ENCODE peak calls at places on chromosomes 3 and 15, in seven cellular contexts. One of them, this sample, is unnamed.

GRCh38 chr3:128453521-128454309 is 13.0 kb downstream of the DNAJB8 start:
- DNase-seq in lower lobe of right lung: no peak
- DNase-seq in body of pancreas: no peak
- DNase-seq in endodermal cell: no peak
- DNase-seq in choroid plexus epithelial cell: no peak
- DNase-seq in Peyer's patch: no peak
- DNase-seq in fibroblast of mammary gland: no peak
- DNase-seq in this sample: no peak

GRCh38 chr3:111926266-111926676 is 52.6 kb upstream of the ABHD10 start:
- DNase-seq in lower lobe of right lung: no peak
- DNase-seq in body of pancreas: no peak
- DNase-seq in endodermal cell: no peak
- DNase-seq in choroid plexus epithelial cell: no peak
- DNase-seq in Peyer's patch: no peak
- DNase-seq in fibroblast of mammary gland: no peak
- DNase-seq in this sample: no peak

GRCh38 chr3:129746629-129747028 is 140.2 kb upstream of the PLXND1 start:
- DNase-seq in lower lobe of right lung: no peak
- DNase-seq in body of pancreas: no peak
- DNase-seq in endodermal cell: no peak
- DNase-seq in choroid plexus epithelial cell: peak; percentile 11
- DNase-seq in Peyer's patch: no peak
- DNase-seq in fibroblast of mammary gland: no peak
- DNase-seq in this sample: no peak

GRCh38 chr3:193836511-193836910 is 243.5 kb downstream of the OPA1 start:
- DNase-seq in lower lobe of right lung: no peak
- DNase-seq in body of pancreas: no peak
- DNase-seq in endodermal cell: no peak
- DNase-seq in choroid plexus epithelial cell: no peak
- DNase-seq in Peyer's patch: no peak
- DNase-seq in fibroblast of mammary gland: no peak
- DNase-seq in this sample: peak; percentile 0

GRCh38 chr3:190504354-190505125 is 9.3 kb upstream of the IL1RAP start:
- DNase-seq in lower lobe of right lung: no peak
- DNase-seq in body of pancreas: no peak
- DNase-seq in endodermal cell: no peak
- DNase-seq in choroid plexus epithelial cell: peak; percentile 26
- DNase-seq in Peyer's patch: no peak
- DNase-seq in fibroblast of mammary gland: peak; percentile 40
- DNase-seq in this sample: no peak

GRCh38 chr3:4850928-4851265 is 128.3 kb upstream of the BHLHE40 start:
- DNase-seq in lower lobe of right lung: no peak
- DNase-seq in body of pancreas: no peak
- DNase-seq in endodermal cell: no peak
- DNase-seq in choroid plexus epithelial cell: no peak
- DNase-seq in Peyer's patch: no peak
- DNase-seq in fibroblast of mammary gland: no peak
- DNase-seq in this sample: no peak

GRCh38 chr3:185330644-185331043 is 32.3 kb upstream of the MAP3K13 start:
- DNase-seq in lower lobe of right lung: no peak
- DNase-seq in body of pancreas: no peak
- DNase-seq in endodermal cell: no peak
- DNase-seq in choroid plexus epithelial cell: no peak
- DNase-seq in Peyer's patch: no peak
- DNase-seq in fibroblast of mammary gland: no peak
- DNase-seq in this sample: no peak

GRCh38 chr3:13621381-13622221 is 72.7 kb downstream of the FBLN2 start:
- DNase-seq in lower lobe of right lung: no peak
- DNase-seq in body of pancreas: no peak
- DNase-seq in endodermal cell: no peak
- DNase-seq in choroid plexus epithelial cell: no peak
- DNase-seq in Peyer's patch: no peak
- DNase-seq in fibroblast of mammary gland: no peak
- DNase-seq in this sample: no peak

GRCh38 chr3:172138031-172138538 is 98.7 kb downstream of the FNDC3B start:
- DNase-seq in lower lobe of right lung: no peak
- DNase-seq in body of pancreas: no peak
- DNase-seq in endodermal cell: peak; percentile 55
- DNase-seq in choroid plexus epithelial cell: peak; percentile 57
- DNase-seq in Peyer's patch: no peak
- DNase-seq in fibroblast of mammary gland: no peak
- DNase-seq in this sample: no peak

GRCh38 chr3:128482175-128482856 is 10.7 kb downstream of the GATA2 start:
- DNase-seq in lower lobe of right lung: peak; percentile 34
- DNase-seq in body of pancreas: no peak
- DNase-seq in endodermal cell: peak; percentile 66
- DNase-seq in choroid plexus epithelial cell: no peak
- DNase-seq in Peyer's patch: no peak
- DNase-seq in fibroblast of mammary gland: no peak
- DNase-seq in this sample: no peak

GRCh38 chr3:45205126-45205525 is 21.0 kb downstream of the TMEM158 start:
- DNase-seq in lower lobe of right lung: no peak
- DNase-seq in body of pancreas: no peak
- DNase-seq in endodermal cell: no peak
- DNase-seq in choroid plexus epithelial cell: peak; percentile 40
- DNase-seq in Peyer's patch: no peak
- DNase-seq in fibroblast of mammary gland: no peak
- DNase-seq in this sample: no peak

GRCh38 chr3:12471228-12471627 is 13.1 kb upstream of the TSEN2 start:
- DNase-seq in lower lobe of right lung: no peak
- DNase-seq in body of pancreas: no peak
- DNase-seq in endodermal cell: peak; percentile 62
- DNase-seq in choroid plexus epithelial cell: no peak
- DNase-seq in Peyer's patch: peak; percentile 58
- DNase-seq in fibroblast of mammary gland: no peak
- DNase-seq in this sample: peak; percentile 69

GRCh38 chr3:135706758-135707375 is 258.7 kb upstream of the PPP2R3A start:
- DNase-seq in lower lobe of right lung: no peak
- DNase-seq in body of pancreas: no peak
- DNase-seq in endodermal cell: no peak
- DNase-seq in choroid plexus epithelial cell: no peak
- DNase-seq in Peyer's patch: no peak
- DNase-seq in fibroblast of mammary gland: no peak
- DNase-seq in this sample: no peak

GRCh38 chr15:95715919-95716318 is 614.6 kb upstream of the NR2F2 start:
- DNase-seq in lower lobe of right lung: no peak
- DNase-seq in body of pancreas: no peak
- DNase-seq in endodermal cell: no peak
- DNase-seq in choroid plexus epithelial cell: no peak
- DNase-seq in Peyer's patch: no peak
- DNase-seq in fibroblast of mammary gland: no peak
- DNase-seq in this sample: no peak

GRCh38 chr15:62769604-62770003 is 272.9 kb upstream of the TPM1 start:
- DNase-seq in lower lobe of right lung: no peak
- DNase-seq in body of pancreas: no peak
- DNase-seq in endodermal cell: no peak
- DNase-seq in choroid plexus epithelial cell: peak; percentile 66
- DNase-seq in Peyer's patch: no peak
- DNase-seq in fibroblast of mammary gland: peak; percentile 87
- DNase-seq in this sample: no peak

GRCh38 chr3:161372321-161373260 is 1.3 kb upstream of the SPTSSB start:
- DNase-seq in lower lobe of right lung: peak; percentile 37
- DNase-seq in body of pancreas: peak; percentile 13
- DNase-seq in endodermal cell: peak; percentile 81
- DNase-seq in choroid plexus epithelial cell: peak; percentile 15
- DNase-seq in Peyer's patch: peak; percentile 49
- DNase-seq in fibroblast of mammary gland: no peak
- DNase-seq in this sample: peak; percentile 14

GRCh38 chr3:63977893-63978292 is 45.4 kb downstream of the PSMD6 start:
- DNase-seq in lower lobe of right lung: no peak
- DNase-seq in body of pancreas: no peak
- DNase-seq in endodermal cell: no peak
- DNase-seq in choroid plexus epithelial cell: no peak
- DNase-seq in Peyer's patch: no peak
- DNase-seq in fibroblast of mammary gland: peak; percentile 42
- DNase-seq in this sample: no peak

GRCh38 chr3:71543371-71544016 is 40.0 kb downstream of the FOXP1 start:
- DNase-seq in lower lobe of right lung: no peak
- DNase-seq in body of pancreas: no peak
- DNase-seq in endodermal cell: no peak
- DNase-seq in choroid plexus epithelial cell: no peak
- DNase-seq in Peyer's patch: no peak
- DNase-seq in fibroblast of mammary gland: no peak
- DNase-seq in this sample: no peak

GRCh38 chr15:35764661-35765519 is 218.9 kb upstream of the DPH6 start:
- DNase-seq in lower lobe of right lung: no peak
- DNase-seq in body of pancreas: no peak
- DNase-seq in endodermal cell: no peak
- DNase-seq in choroid plexus epithelial cell: no peak
- DNase-seq in Peyer's patch: no peak
- DNase-seq in fibroblast of mammary gland: no peak
- DNase-seq in this sample: no peak

GRCh38 chr3:354433-354832 is 157.9 kb downstream of the CHL1 start:
- DNase-seq in lower lobe of right lung: no peak
- DNase-seq in body of pancreas: peak; percentile 35
- DNase-seq in endodermal cell: peak; percentile 83
- DNase-seq in choroid plexus epithelial cell: peak; percentile 47
- DNase-seq in Peyer's patch: no peak
- DNase-seq in fibroblast of mammary gland: peak; percentile 65
- DNase-seq in this sample: peak; percentile 60

GRCh38 chr3:64685331-64685799 is 2.4 kb downstream of the ADAMTS9 start:
- DNase-seq in lower lobe of right lung: peak; percentile 56
- DNase-seq in body of pancreas: peak; percentile 25
- DNase-seq in endodermal cell: no peak
- DNase-seq in choroid plexus epithelial cell: peak; percentile 66
- DNase-seq in Peyer's patch: no peak
- DNase-seq in fibroblast of mammary gland: peak; percentile 71
- DNase-seq in this sample: peak; percentile 41

GRCh38 chr15:61032600-61033286 is 196.4 kb downstream of the RORA start:
- DNase-seq in lower lobe of right lung: no peak
- DNase-seq in body of pancreas: peak; percentile 13
- DNase-seq in endodermal cell: no peak
- DNase-seq in choroid plexus epithelial cell: no peak
- DNase-seq in Peyer's patch: no peak
- DNase-seq in fibroblast of mammary gland: no peak
- DNase-seq in this sample: peak; percentile 67

GRCh38 chr3:107413264-107413663 is 36.0 kb downstream of the CCDC54 start:
- DNase-seq in lower lobe of right lung: no peak
- DNase-seq in body of pancreas: no peak
- DNase-seq in endodermal cell: no peak
- DNase-seq in choroid plexus epithelial cell: no peak
- DNase-seq in Peyer's patch: no peak
- DNase-seq in fibroblast of mammary gland: no peak
- DNase-seq in this sample: no peak

GRCh38 chr3:54541369-54541768 is 386.5 kb downstream of the LRTM1 start:
- DNase-seq in lower lobe of right lung: no peak
- DNase-seq in body of pancreas: no peak
- DNase-seq in endodermal cell: no peak
- DNase-seq in choroid plexus epithelial cell: no peak
- DNase-seq in Peyer's patch: no peak
- DNase-seq in fibroblast of mammary gland: no peak
- DNase-seq in this sample: no peak

GRCh38 chr3:117793684-117794304 is 1084.2 kb downstream of the TUSC7 start:
- DNase-seq in lower lobe of right lung: no peak
- DNase-seq in body of pancreas: no peak
- DNase-seq in endodermal cell: no peak
- DNase-seq in choroid plexus epithelial cell: peak; percentile 13
- DNase-seq in Peyer's patch: no peak
- DNase-seq in fibroblast of mammary gland: peak; percentile 4
- DNase-seq in this sample: no peak

DNA sequence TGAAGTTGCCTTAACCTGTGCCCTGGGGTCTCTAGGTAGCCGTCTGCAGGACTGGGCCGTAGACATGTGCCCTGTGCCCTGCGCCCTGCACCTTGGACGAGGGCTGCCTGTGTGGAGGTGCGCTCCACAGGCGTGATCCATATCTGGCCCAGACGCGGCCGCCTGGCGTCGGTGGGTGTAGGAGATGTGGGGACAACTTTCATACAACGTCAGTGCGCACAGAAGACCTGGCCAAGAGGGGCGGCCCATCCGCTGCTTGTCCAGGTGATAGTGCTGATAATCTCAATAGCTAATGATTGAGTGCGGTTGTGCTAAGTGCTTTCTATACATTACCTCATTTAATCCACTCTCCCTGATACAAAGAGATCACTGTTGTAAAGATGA is 665 bp upstream of the RASGRP1 start:
- DNase-seq in lower lobe of right lung: no peak
- DNase-seq in body of pancreas: no peak
- DNase-seq in endodermal cell: no peak
- DNase-seq in choroid plexus epithelial cell: no peak
- DNase-seq in Peyer's patch: no peak
- DNase-seq in fibroblast of mammary gland: no peak
- DNase-seq in this sample: no peak
- H3K4me3 ChIP-seq in lower lobe of right lung: peak overlapping the region; percentile 61
- H3K4me3 ChIP-seq in body of pancreas: no peak overlapping the region
- H3K4me3 ChIP-seq in endodermal cell: peak overlapping the region; percentile 74
- H3K4me3 ChIP-seq in choroid plexus epithelial cell: no peak overlapping the region
- H3K4me3 ChIP-seq in Peyer's patch: peak overlapping the region; percentile 75
- H3K4me3 ChIP-seq in fibroblast of mammary gland: no peak overlapping the region
- H3K4me3 ChIP-seq in this sample: no peak overlapping the region

DNA sequence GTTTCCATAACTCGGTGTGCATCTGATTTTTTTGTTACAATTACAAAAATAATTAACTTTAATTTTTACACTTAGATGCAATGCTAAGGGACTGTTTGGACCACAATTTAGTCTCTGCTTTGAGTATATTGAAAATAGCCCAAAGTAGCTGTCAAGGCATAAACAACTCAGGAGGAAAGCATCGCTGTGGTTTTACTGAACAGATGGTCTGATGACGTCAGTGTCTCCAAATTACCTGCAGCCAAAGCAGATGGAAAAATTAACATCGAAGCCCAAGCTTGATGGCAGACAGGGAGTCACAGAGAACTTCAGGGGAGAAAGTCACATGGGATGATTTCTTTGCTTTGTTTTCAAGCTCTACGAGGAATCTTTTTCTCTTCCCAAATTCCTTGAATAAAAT is 83.1 kb upstream of the PLCL2 start:
- DNase-seq in lower lobe of right lung: no peak
- DNase-seq in body of pancreas: no peak
- DNase-seq in endodermal cell: no peak
- DNase-seq in choroid plexus epithelial cell: no peak
- DNase-seq in Peyer's patch: no peak
- DNase-seq in fibroblast of mammary gland: peak; percentile 84
- DNase-seq in this sample: no peak
- H3K4me3 ChIP-seq in lower lobe of right lung: no peak overlapping the region
- H3K4me3 ChIP-seq in body of pancreas: no peak overlapping the region
- H3K4me3 ChIP-seq in endodermal cell: no peak overlapping the region
- H3K4me3 ChIP-seq in choroid plexus epithelial cell: no peak overlapping the region
- H3K4me3 ChIP-seq in Peyer's patch: no peak overlapping the region
- H3K4me3 ChIP-seq in fibroblast of mammary gland: no peak overlapping the region
- H3K4me3 ChIP-seq in this sample: no peak overlapping the region

GRCh38 chr15:57227899-57228298 is 148.4 kb upstream of the CGNL1 start:
- DNase-seq in lower lobe of right lung: no peak
- DNase-seq in body of pancreas: no peak
- DNase-seq in endodermal cell: no peak
- DNase-seq in choroid plexus epithelial cell: peak; percentile 76
- DNase-seq in Peyer's patch: no peak
- DNase-seq in fibroblast of mammary gland: peak; percentile 91
- DNase-seq in this sample: no peak
- H3K4me3 ChIP-seq in lower lobe of right lung: no peak overlapping the region
- H3K4me3 ChIP-seq in body of pancreas: no peak overlapping the region
- H3K4me3 ChIP-seq in endodermal cell: no peak overlapping the region
- H3K4me3 ChIP-seq in choroid plexus epithelial cell: no peak overlapping the region
- H3K4me3 ChIP-seq in Peyer's patch: no peak overlapping the region
- H3K4me3 ChIP-seq in fibroblast of mammary gland: no peak overlapping the region
- H3K4me3 ChIP-seq in this sample: no peak overlapping the region

DNA sequence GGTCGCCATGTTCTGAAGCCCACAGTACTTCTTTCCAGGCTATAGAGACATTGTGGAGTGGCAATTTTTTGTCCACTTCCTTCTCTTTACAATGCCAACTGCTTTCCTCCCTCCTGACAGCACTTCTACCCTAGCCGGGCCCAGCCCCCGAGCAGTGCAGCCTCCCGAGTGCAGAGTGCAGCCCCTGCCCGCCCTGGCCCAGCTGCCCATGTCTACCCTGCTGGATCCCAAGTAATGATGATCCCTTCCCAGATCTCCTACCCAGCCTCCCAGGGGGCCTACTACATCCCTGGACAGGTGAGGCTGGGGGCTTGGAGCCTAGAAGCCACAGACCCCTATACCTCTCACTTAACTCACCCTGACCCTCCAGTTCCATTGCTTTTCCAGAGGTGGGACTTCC is 2.8 kb downstream of the EIF4G1 start:
- DNase-seq in lower lobe of right lung: no peak
- DNase-seq in body of pancreas: no peak
- DNase-seq in endodermal cell: no peak
- DNase-seq in choroid plexus epithelial cell: no peak
- DNase-seq in Peyer's patch: no peak
- DNase-seq in fibroblast of mammary gland: no peak
- DNase-seq in this sample: no peak
- H3K4me3 ChIP-seq in lower lobe of right lung: peak overlapping the region; percentile 94
- H3K4me3 ChIP-seq in body of pancreas: no peak overlapping the region
- H3K4me3 ChIP-seq in endodermal cell: peak overlapping the region; percentile 95
- H3K4me3 ChIP-seq in choroid plexus epithelial cell: peak overlapping the region; percentile 89
- H3K4me3 ChIP-seq in Peyer's patch: peak overlapping the region; percentile 77
- H3K4me3 ChIP-seq in fibroblast of mammary gland: peak overlapping the region; percentile 91
- H3K4me3 ChIP-seq in this sample: no peak overlapping the region

This sample was measured in mucosa of descending colon.